ENCODE peak calls at places on chromosomes 2 and 18, in ten cellular contexts. B is HS-5, F is right cardiac atrium, R is A549, Y is endodermal cell, V is activated T-cell treated with anti-CD3 and anti-CD28 coated beads for 1 hour, P is midbrain, O is neural progenitor cell, S is EH, N is lung microvascular endothelial cell. J is an unnamed sample.

GRCh38 chr2:69997296-69998184 is 36.1 kb upstream of the ASPRV1 start:
- DNase-seq in B (peak), F (no peak), R (peak), Y (peak), V (no peak), P (no peak), O (no peak), S (peak), N (peak), J (peak)

GRCh38 chr2:54763636-54764291 is 40.3 kb downstream of the EML6 start:
- DNase-seq in B (no peak), F (no peak), R (peak), Y (peak), V (no peak), P (no peak), O (peak), S (no peak), N (no peak), J (no peak)

GRCh38 chr2:130300258-130300969 is 42.3 kb upstream of the IMP4 start:
- DNase-seq in B (no peak), F (no peak), R (no peak), Y (peak), V (no peak), P (no peak), O (peak), S (no peak), N (no peak), J (no peak)

GRCh38 chr18:28177828-28178635 is 1.1 kb upstream of the CDH2 start:
- DNase-seq in B (no peak), F (peak), R (peak), Y (peak), V (no peak), P (peak), O (peak), S (peak), N (peak), J (peak)

GRCh38 chr18:3261035-3261392 is 919 bp upstream of the MYL12B start:
- DNase-seq in B (no peak), F (no peak), R (no peak), Y (no peak), V (no peak), P (no peak), O (no peak), S (peak), N (no peak), J (no peak)

GRCh38 chr2:138827426-138828054 is 47.4 kb upstream of the NXPH2 start:
- DNase-seq in B (peak), F (no peak), R (peak), Y (peak), V (no peak), P (peak), O (peak), S (peak), N (peak), J (no peak)

GRCh38 chr2:42901076-42901645 is 108.8 kb upstream of the HAAO start:
- DNase-seq in B (no peak), F (no peak), R (no peak), Y (no peak), V (no peak), P (no peak), O (no peak), S (peak), N (peak), J (no peak)

GRCh38 chr2:55115795-55116597 is 65.7 kb upstream of the RTN4 start:
- DNase-seq in B (peak), F (no peak), R (no peak), Y (no peak), V (no peak), P (no peak), O (no peak), S (peak), N (peak), J (peak)

GRCh38 chr2:10020001-10020400 is 23.3 kb upstream of the KLF11 start:
- DNase-seq in B (no peak), F (peak), R (no peak), Y (no peak), V (no peak), P (no peak), O (no peak), S (no peak), N (no peak), J (no peak)

GRCh38 chr2:211132046-211132445 is 575.6 kb downstream of the CPS1 start:
- DNase-seq in B (no peak), F (no peak), R (no peak), Y (no peak), V (no peak), P (no peak), O (no peak), S (no peak), N (no peak), J (no peak)

GRCh38 chr2:149313512-149313972 is 16.8 kb upstream of the LYPD6 start:
- DNase-seq in B (no peak), F (peak), R (peak), Y (peak), V (no peak), P (peak), O (peak), S (peak), N (peak), J (no peak)

GRCh38 chr2:222796413-222797103 is 64.3 kb upstream of the ACSL3 start:
- DNase-seq in B (no peak), F (no peak), R (no peak), Y (peak), V (no peak), P (peak), O (peak), S (peak), N (no peak), J (no peak)

GRCh38 chr2:21256006-21256405 is 132.2 kb downstream of the TDRD15 start:
- DNase-seq in B (no peak), F (peak), R (no peak), Y (no peak), V (no peak), P (peak), O (peak), S (no peak), N (peak), J (no peak)

GRCh38 chr18:36095936-36096519 is 28.7 kb upstream of the RPRD1A start:
- DNase-seq in B (peak), F (no peak), R (peak), Y (no peak), V (no peak), P (peak), O (peak), S (peak), N (peak), J (no peak)

GRCh38 chr18:28269750-28270149 is 92.8 kb upstream of the CDH2 start:
- DNase-seq in B (no peak), F (no peak), R (no peak), Y (no peak), V (no peak), P (no peak), O (no peak), S (no peak), N (no peak), J (no peak)

GRCh38 chr18:48002933-48003365 is 72.5 kb upstream of the SMAD2 start:
- DNase-seq in B (peak), F (no peak), R (peak), Y (no peak), V (no peak), P (no peak), O (no peak), S (peak), N (peak), J (peak)

GRCh38 chr18:21489119-21489750 is 111.3 kb downstream of the ESCO1 start:
- DNase-seq in B (no peak), F (no peak), R (peak), Y (peak), V (no peak), P (peak), O (peak), S (peak), N (peak), J (no peak)

GRCh38 chr2:95031726-95032116 is 6.2 kb downstream of the MAL start:
- DNase-seq in B (no peak), F (no peak), R (no peak), Y (no peak), V (no peak), P (no peak), O (no peak), S (no peak), N (no peak), J (no peak)

GRCh38 chr18:4125246-4125938 is 329.7 kb downstream of the DLGAP1 start:
- DNase-seq in B (peak), F (peak), R (no peak), Y (peak), V (no peak), P (no peak), O (peak), S (no peak), N (no peak), J (peak)

GRCh38 chr18:78716581-78716980 is 263.0 kb upstream of the SALL3 start:
- DNase-seq in B (no peak), F (no peak), R (no peak), Y (no peak), V (no peak), P (no peak), O (no peak), S (no peak), N (no peak), J (no peak)

GRCh38 chr2:69594341-69594740 is 49.2 kb downstream of the AAK1 start:
- DNase-seq in B (no peak), F (no peak), R (no peak), Y (no peak), V (no peak), P (no peak), O (no peak), S (peak), N (no peak), J (no peak)

GRCh38 chr18:69758458-69758857 is 189.2 kb downstream of the CD226 start:
- DNase-seq in B (no peak), F (no peak), R (no peak), Y (no peak), V (no peak), P (no peak), O (no peak), S (peak), N (no peak), J (no peak)

J was measured in T1000.